ENCODE peak calls at places on chromosomes 13 and 19, in five cellular contexts. T is activated CD8-positive, alpha-beta memory T cell treated with anti-CD3 and anti-CD28 coated beads for 1 hour; Y is amniotic stem cell; C is Caco-2; K is NCI-H748 treated with DMSO at 0.1 percent for 48 hours. M is an unnamed sample.
A peak's percentile ranks its signal among the peaks of the same experiment; 100 is the strongest.

GRCh38 chr13:79679334-79679733 is 198.4 kb downstream of the NDFIP2 start:
- DNase-seq in T (no peak), Y (peak; percentile 48), C (peak; percentile 78), K (peak; percentile 47), M (peak; percentile 36)

GRCh38 chr19:33427801-33428626 is 54.5 kb downstream of the CEBPG start:
- DNase-seq in T (no peak), Y (no peak), C (no peak), K (no peak), M (no peak)

GRCh38 chr13:76754414-76754813 is 131.8 kb downstream of the KCTD12 start:
- DNase-seq in T (no peak), Y (no peak), C (no peak), K (no peak), M (peak; percentile 57)

GRCh38 chr19:16376649-16377048 is 52.0 kb downstream of the KLF2 start:
- DNase-seq in T (no peak), Y (no peak), C (no peak), K (no peak), M (no peak)

GRCh38 chr13:102948006-102948405 is 102.2 kb downstream of the ERCC5 start:
- DNase-seq in T (no peak), Y (no peak), C (no peak), K (no peak), M (no peak)

GRCh38 chr13:110124201-110124600 is 182.8 kb downstream of the COL4A1 start:
- DNase-seq in T (no peak), Y (no peak), C (no peak), K (no peak), M (no peak)

GRCh38 chr13:112887151-112887550 is 81.9 kb upstream of the MCF2L start:
- DNase-seq in T (no peak), Y (no peak), C (no peak), K (no peak), M (no peak)

GRCh38 chr13:44853641-44854040 is 135.6 kb downstream of the NUFIP1 start:
- DNase-seq in T (no peak), Y (no peak), C (peak; percentile 83), K (no peak), M (no peak)

GRCh38 chr13:44169018-44169909 is 204.4 kb upstream of the SERP2 start:
- DNase-seq in T (no peak), Y (no peak), C (no peak), K (no peak), M (no peak)

GRCh38 chr13:100565291-100565690 is 23.3 kb downstream of the GGACT start:
- DNase-seq in T (no peak), Y (no peak), C (no peak), K (no peak), M (no peak)

GRCh38 chr19:8924283-8924682 is 85.9 kb downstream of the MUC16 start:
- DNase-seq in T (no peak), Y (no peak), C (no peak), K (no peak), M (no peak)

GRCh38 chr13:45859682-45860081 is 8.1 kb upstream of the SIAH3 start:
- DNase-seq in T (no peak), Y (no peak), C (no peak), K (no peak), M (no peak)

GRCh38 chr13:34926513-34926912 is 15.6 kb upstream of the NBEA start:
- DNase-seq in T (no peak), Y (peak; percentile 20), C (no peak), K (no peak), M (no peak)

GRCh38 chr13:78606471-78607408 is 3.4 kb upstream of the POU4F1 start:
- DNase-seq in T (no peak), Y (no peak), C (no peak), K (no peak), M (no peak)

GRCh38 chr19:8421484-8422461 is 8.7 kb downstream of the MARCHF2 start:
- DNase-seq in T (no peak), Y (no peak), C (no peak), K (no peak), M (no peak)

GRCh38 chr19:4172861-4173473 is 9.4 kb downstream of the SIRT6 start:
- DNase-seq in T (no peak), Y (no peak), C (peak; percentile 66), K (no peak), M (no peak)

GRCh38 chr13:38819053-38819452 is 132.2 kb downstream of the FREM2 start:
- DNase-seq in T (no peak), Y (no peak), C (no peak), K (peak; percentile 76), M (no peak)

GRCh38 chr19:55653651-55654322 is 1.0 kb upstream of the U2AF2 start:
- DNase-seq in T (peak; percentile 100), Y (peak; percentile 95), C (peak; percentile 99), K (peak; percentile 99), M (peak; percentile 89)

GRCh38 chr19:15201374-15202023 is 704 bp upstream of the NOTCH3 start:
- DNase-seq in T (no peak), Y (no peak), C (no peak), K (no peak), M (no peak)

M was measured in non-pigmented ciliary epithelial cell.